ENCODE peak calls at places on chromosomes 2 and 18, in eight cellular contexts. O is K562, T is transverse colon, C is adrenal gland, H is Peyer's patch, M is HCT116, E is prostate gland, S is A549. R is an unnamed sample.

GRCh38 chr2:148615446-148615845 is 29.1 kb upstream of the EPC2 start:
- DNase-seq in O (no peak), T (no peak), E (no peak), H (no peak), C (no peak), M (no peak), S (no peak), R (no peak)

GRCh38 chr2:40384714-40385113 is 67.2 kb downstream of the SLC8A1 start:
- DNase-seq in M (no peak), T (no peak), C (no peak), E (no peak), H (no peak), O (no peak), S (no peak), R (no peak)

GRCh38 chr2:160085662-160086061 is 23.2 kb upstream of the PLA2R1 start:
- DNase-seq in C (no peak), H (no peak), M (no peak), S (no peak), E (no peak), T (no peak), O (peak; percentile 35), R (no peak)

GRCh38 chr2:235722869-235723268 is 229.0 kb downstream of the AGAP1 start:
- DNase-seq in C (no peak), M (no peak), O (no peak), E (no peak), T (no peak), S (no peak), H (no peak), R (no peak)

GRCh38 chr2:150279673-150280072 is 207.8 kb downstream of the RND3 start:
- DNase-seq in C (no peak), E (no peak), M (no peak), S (no peak), O (no peak), T (no peak), H (no peak), R (no peak)

GRCh38 chr18:3529597-3529996 is 79.6 kb downstream of the TGIF1 start:
- DNase-seq in T (no peak), H (no peak), E (no peak), C (no peak), M (no peak), O (no peak), S (no peak), R (no peak)

GRCh38 chr2:41966920-41967319 is 80.9 kb upstream of the PKDCC start:
- DNase-seq in M (no peak), H (no peak), T (peak; percentile 19), S (no peak), E (no peak), O (no peak), C (no peak), R (peak; percentile 25)

GRCh38 chr18:76405761-76406356 is 89.2 kb downstream of the ZNF516 start:
- DNase-seq in H (peak; percentile 69), C (no peak), T (peak; percentile 52), E (peak; percentile 70), S (peak; percentile 43), O (peak; percentile 46), M (peak; percentile 27), R (peak; percentile 66)

GRCh38 chr2:1731963-1732768 is 12.1 kb downstream of the PXDN start:
- DNase-seq in S (no peak), E (no peak), H (peak; percentile 45), M (no peak), T (peak; percentile 17), O (no peak), C (no peak), R (no peak)

GRCh38 chr2:98140210-98140609 is 53.2 kb downstream of the VWA3B start:
- DNase-seq in M (no peak), C (no peak), O (no peak), T (no peak), E (no peak), S (no peak), H (no peak), R (no peak)

GRCh38 chr2:100882645-100883613 is 63.0 kb downstream of the NPAS2 start:
- DNase-seq in M (peak; percentile 51), E (no peak), C (peak; percentile 80), T (peak; percentile 46), O (no peak), H (peak; percentile 77), S (no peak), R (peak; percentile 61)

GRCh38 chr2:189221811-189222210 is 42.2 kb upstream of the COL5A2 start:
- DNase-seq in M (no peak), O (no peak), H (no peak), C (no peak), S (no peak), T (no peak), E (no peak), R (no peak)

GRCh38 chr2:230692760-230693159 is 19.9 kb upstream of the CAB39 start:
- DNase-seq in S (no peak), M (no peak), T (no peak), H (no peak), O (no peak), C (no peak), E (no peak), R (no peak)

GRCh38 chr18:49757513-49758262 is 55.6 kb downstream of the ACAA2 start:
- DNase-seq in O (peak; percentile 87), M (peak; percentile 28), H (no peak), T (no peak), S (no peak), E (no peak), C (no peak), R (no peak)

GRCh38 chr18:77095356-77096030 is 37.1 kb downstream of the MBP start:
- DNase-seq in E (no peak), O (no peak), T (no peak), S (no peak), M (no peak), H (no peak), C (no peak), R (no peak)

GRCh38 chr2:192267484-192267883 is 72.8 kb upstream of the TMEFF2 start:
- DNase-seq in T (no peak), H (no peak), M (no peak), E (no peak), S (no peak), O (no peak), C (no peak), R (no peak)

GRCh38 chr2:103161456-103162289 is 399.8 kb downstream of the TMEM182 start:
- DNase-seq in E (peak; percentile 10), C (peak; percentile 36), O (peak; percentile 52), T (no peak), H (no peak), M (peak; percentile 16), S (peak; percentile 41), R (peak; percentile 26)

DNA sequence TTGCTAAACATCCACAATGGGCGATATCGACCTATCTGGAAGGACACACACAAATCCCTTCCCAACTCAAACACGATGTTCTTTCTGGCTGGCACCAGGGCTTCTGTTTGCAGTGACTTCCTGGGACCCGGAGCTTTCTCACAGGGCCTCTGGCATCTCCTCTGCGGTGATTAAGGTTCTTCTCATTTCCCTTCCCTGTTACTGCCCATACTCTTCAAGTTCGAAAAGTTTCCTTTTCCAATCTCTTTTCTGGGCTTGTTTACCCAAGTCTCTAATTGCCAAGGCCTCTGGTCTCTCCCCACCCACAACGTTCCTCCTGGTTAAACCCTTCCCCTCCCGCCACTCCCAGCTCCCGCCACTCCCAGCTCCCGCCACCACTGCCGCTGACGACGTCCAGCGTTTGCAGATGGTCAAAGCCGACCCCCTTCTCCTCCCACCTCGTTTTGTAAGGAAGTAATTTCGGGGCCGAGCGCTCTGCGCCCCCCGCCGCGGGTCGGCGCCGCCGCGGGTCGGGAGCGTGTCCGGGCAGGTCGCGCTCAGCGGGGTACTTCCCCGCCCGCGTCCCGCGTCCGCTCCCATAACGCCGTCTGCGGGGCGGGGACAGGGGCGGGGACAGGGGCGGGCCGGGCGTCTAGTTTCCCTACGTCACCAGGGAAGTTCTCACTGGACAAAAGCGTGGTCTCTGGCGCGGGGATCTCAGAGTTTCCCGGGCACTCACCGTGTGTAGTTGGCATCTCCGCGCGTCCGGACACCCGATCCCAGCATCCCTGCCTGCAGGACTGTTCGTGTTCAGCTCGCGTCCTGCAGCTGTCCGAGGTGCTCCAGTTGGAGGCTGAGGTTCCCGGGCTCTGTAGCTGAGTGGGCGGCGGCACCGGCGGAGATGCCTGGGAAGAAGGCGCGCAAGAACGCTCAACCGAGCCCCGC is at the start of gene PMAIP1:
- DNase-seq in T (peak; percentile 92), M (peak; percentile 81), O (peak; percentile 81), C (peak; percentile 78), E (peak; percentile 92), S (peak; percentile 72), H (peak; percentile 96), R (peak; percentile 84)
- TF ChIP-seq POLR2A in T (peak; percentile 94), M (peak; percentile 98), O (peak; percentile 90), C (peak; percentile 60), E (peak; percentile 90), S (peak; percentile 99), H (peak; percentile 95), R (peak; percentile 90)

GRCh38 chr2:5689790-5690189 is 2.4 kb upstream of the SOX11 start:
- DNase-seq in H (no peak), C (no peak), E (no peak), O (no peak), S (no peak), M (no peak), T (no peak), R (no peak)
- H3K4me3 ChIP-seq in H (no peak overlapping the region), C (no peak overlapping the region), E (no peak overlapping the region), O (no peak overlapping the region), S (no peak overlapping the region), M (no peak overlapping the region), T (no peak overlapping the region), R (no peak overlapping the region)

DNA sequence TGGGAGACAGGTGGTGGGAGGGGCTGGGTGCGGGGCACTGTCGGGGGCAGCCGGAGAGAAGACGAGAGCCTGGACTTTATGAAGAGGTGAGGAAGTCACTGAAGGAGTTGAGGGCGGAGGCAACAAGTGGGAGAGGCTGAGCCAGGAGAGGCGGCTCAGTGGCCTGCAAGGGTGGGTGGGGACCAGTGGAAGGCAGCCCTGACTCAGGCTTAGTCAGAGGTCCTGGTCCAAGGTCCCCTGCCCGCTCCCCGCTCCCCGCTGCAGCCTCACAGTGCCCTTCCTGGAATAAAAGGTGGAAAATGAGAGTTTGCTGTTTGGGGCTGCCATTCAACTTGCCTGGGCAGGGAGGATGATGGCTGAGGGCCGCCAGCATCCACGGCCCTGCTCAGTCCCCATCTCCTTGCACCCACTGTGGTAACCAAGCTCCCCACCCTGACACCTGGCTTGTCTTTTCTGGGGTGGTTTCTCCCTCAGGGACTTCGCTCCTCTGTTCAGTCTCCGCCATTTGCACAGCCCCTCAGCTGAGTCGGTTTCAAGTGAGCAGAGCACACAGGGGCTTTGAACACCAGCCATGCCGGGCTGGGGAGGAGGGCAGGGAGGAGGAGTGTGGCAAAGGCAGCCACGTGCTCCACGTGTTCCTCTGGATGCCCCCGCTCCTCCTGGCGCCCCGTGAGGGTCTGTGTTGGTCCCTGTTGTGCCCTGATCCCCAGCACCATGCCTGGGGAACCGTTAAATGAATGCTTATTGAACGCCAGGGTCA is 13.7 kb upstream of the RALB start:
- DNase-seq in C (peak; percentile 84), O (peak; percentile 44), E (no peak), H (peak; percentile 91), S (peak; percentile 86), M (peak; percentile 80), T (peak; percentile 89), R (no peak)
- TF ChIP-seq POLR2A in C (peak; percentile 25), O (no peak), E (no peak), H (peak; percentile 91), S (peak; percentile 3), M (no peak), T (peak; percentile 74), R (no peak)

DNA sequence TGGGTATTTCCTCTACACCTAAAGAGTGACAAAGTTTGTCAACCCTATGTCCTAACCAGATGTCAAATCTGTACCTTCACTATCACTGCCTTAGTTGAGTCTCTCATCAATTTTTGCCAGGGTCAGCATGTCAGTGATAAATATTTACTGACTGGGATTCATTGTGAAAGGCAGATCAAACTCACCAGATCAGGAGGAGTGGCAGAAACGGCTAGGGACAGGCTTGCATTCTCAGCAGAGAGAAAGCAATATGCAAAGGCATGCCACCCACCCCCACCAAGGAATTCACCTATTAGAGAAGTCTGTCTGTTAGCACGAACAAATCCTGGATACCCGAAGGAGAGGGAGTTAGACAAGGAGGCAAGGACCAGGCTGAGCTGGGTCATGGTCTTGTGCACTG is 62.6 kb downstream of the PTPN2 start:
- DNase-seq in T (no peak), H (no peak), E (no peak), S (no peak), O (no peak), M (no peak), C (no peak), R (no peak)
- H3K4me3 ChIP-seq in T (no peak overlapping the region), H (no peak overlapping the region), E (no peak overlapping the region), S (no peak overlapping the region), O (no peak overlapping the region), M (no peak overlapping the region), C (no peak overlapping the region), R (no peak overlapping the region)